ENCODE peak calls at places on chromosomes 5 and 9, in four cellular contexts. A is AG04450, H is upper lobe of left lung, U is SJSA1. G is an unnamed sample.

GRCh38 chr9:98081477-98082219 is 25.1 kb downstream of the NANS start:
- DNase-seq in A (no peak), H (peak), U (no peak), G (no peak)

GRCh38 chr9:6413365-6414263 is 615 bp downstream of the UHRF2 start:
- DNase-seq in A (no peak), H (peak), U (peak), G (peak)

GRCh38 chr5:144710620-144711019 is 539.9 kb downstream of the KCTD16 start:
- DNase-seq in A (no peak), H (no peak), U (no peak), G (no peak)

GRCh38 chr9:73153793-73154227 is 2.1 kb downstream of the ANXA1 start:
- DNase-seq in A (no peak), H (no peak), U (no peak), G (no peak)

GRCh38 chr5:59489551-59489950 is 404.0 kb downstream of the PDE4D start:
- DNase-seq in A (no peak), H (no peak), U (no peak), G (no peak)

GRCh38 chr5:176985516-176985915 is 21.1 kb downstream of the UIMC1 start:
- DNase-seq in A (no peak), H (no peak), U (no peak), G (no peak)

GRCh38 chr9:34578241-34579096 is 11.1 kb downstream of the CNTFR start:
- DNase-seq in A (no peak), H (no peak), U (no peak), G (no peak)

GRCh38 chr5:73415617-73416016 is 33.0 kb downstream of the FOXD1 start:
- DNase-seq in A (no peak), H (no peak), U (no peak), G (no peak)

GRCh38 chr9:115114541-115114940 is 3.4 kb downstream of the TNC start:
- DNase-seq in A (no peak), H (no peak), U (no peak), G (no peak)

GRCh38 chr5:57816108-57816507 is 333.5 kb upstream of the ACTBL2 start:
- DNase-seq in A (peak), H (no peak), U (peak), G (no peak)

GRCh38 chr5:172078027-172078426 is 71.6 kb upstream of the FBXW11 start:
- DNase-seq in A (no peak), H (no peak), U (no peak), G (no peak)

GRCh38 chr5:72377920-72378635 is 57.9 kb downstream of the PTCD2 start:
- DNase-seq in A (no peak), H (no peak), U (no peak), G (no peak)

GRCh38 chr9:136762915-136763648 is 1.2 kb downstream of the LCN15 start:
- DNase-seq in A (no peak), H (peak), U (no peak), G (no peak)

GRCh38 chr5:161263186-161263585 is 283.3 kb downstream of the GABRB2 start:
- DNase-seq in A (no peak), H (no peak), U (no peak), G (no peak)

GRCh38 chr9:91515074-91515687 is 91.5 kb upstream of the NFIL3 start:
- DNase-seq in A (peak), H (no peak), U (peak), G (no peak)

GRCh38 chr5:80516826-80517225 is 28.9 kb downstream of the FAM151B start:
- DNase-seq in A (peak), H (no peak), U (no peak), G (no peak)

GRCh38 chr5:126368239-126368812 is 54.9 kb upstream of the GRAMD2B start:
- DNase-seq in A (no peak), H (no peak), U (no peak), G (no peak)

GRCh38 chr9:110440161-110440560 is 102.5 kb upstream of the TXNDC8 start:
- DNase-seq in A (peak), H (no peak), U (no peak), G (no peak)

GRCh38 chr9:131546336-131547084 is 1.2 kb downstream of the PRRT1B start:
- DNase-seq in A (no peak), H (no peak), U (peak), G (no peak)

DNA sequence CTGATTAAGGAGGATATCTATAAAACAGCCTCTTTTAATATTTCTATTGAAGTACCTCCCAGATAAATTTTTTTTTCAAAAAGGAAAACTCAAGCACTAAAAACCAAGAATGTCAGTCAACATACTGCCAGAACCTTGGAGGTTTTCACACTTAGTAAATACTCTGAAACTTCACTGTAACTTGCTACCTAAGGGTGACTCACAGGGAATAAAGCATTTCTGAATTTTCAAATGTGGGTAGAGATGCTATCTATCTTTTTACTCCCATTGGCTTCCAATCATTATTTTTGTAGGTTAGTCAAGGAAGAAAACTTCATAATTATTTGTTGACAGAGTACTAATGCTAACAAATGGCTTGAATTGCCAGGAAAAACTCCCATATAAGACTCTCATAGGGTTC is 46.1 kb downstream of the SLC25A46 start:
- DNase-seq in A (no peak), H (no peak), U (no peak), G (no peak)
- H3K27ac ChIP-seq in A (no peak), H (no peak), U (no peak), G (no peak)

GRCh38 chr9:126942369-126942768 is 27.8 kb downstream of the RALGPS1 start:
- DNase-seq in A (no peak), H (no peak), U (no peak), G (no peak)

GRCh38 chr9:126937444-126937843 is 22.9 kb downstream of the RALGPS1 start:
- DNase-seq in A (no peak), H (no peak), U (no peak), G (no peak)

GRCh38 chr9:126938332-126938731 is 23.8 kb downstream of the RALGPS1 start:
- DNase-seq in A (no peak), H (no peak), U (no peak), G (no peak)

GRCh38 chr9:126935630-126936029 is 21.0 kb downstream of the RALGPS1 start:
- DNase-seq in A (no peak), H (no peak), U (no peak), G (no peak)

GRCh38 chr9:126939821-126940221 is 25.2 kb downstream of the RALGPS1 start:
- DNase-seq in A (no peak), H (peak), U (no peak), G (no peak)
- H3K27ac ChIP-seq in A (no peak), H (peak), U (no peak), G (no peak)

GRCh38 chr5:136035837-136036236 is 7.0 kb downstream of the TGFBI start:
- DNase-seq in A (no peak), H (no peak), U (no peak), G (no peak)

GRCh38 chr5:136039202-136039601 is 10.4 kb downstream of the TGFBI start:
- DNase-seq in A (no peak), H (no peak), U (no peak), G (no peak)

GRCh38 chr5:136036293-136036911 is 7.6 kb downstream of the TGFBI start:
- DNase-seq in A (no peak), H (no peak), U (no peak), G (no peak)

GRCh38 chr5:136038635-136039034 is 9.8 kb downstream of the TGFBI start:
- DNase-seq in A (peak), H (no peak), U (no peak), G (no peak)

GRCh38 chr5:136036991-136037705 is 8.4 kb downstream of the TGFBI start:
- DNase-seq in A (no peak), H (no peak), U (peak), G (no peak)
- H3K27ac ChIP-seq in A (no peak), H (no peak), U (peak), G (no peak)

GRCh38 chr9:134456740-134457315 is 130.6 kb downstream of the RXRA start:
- DNase-seq in A (no peak), H (no peak), U (no peak), G (no peak)
- H3K27ac ChIP-seq in A (peak), H (peak), U (peak), G (peak)

GRCh38 chr9:108056805-108057386 is 567.3 kb upstream of the KLF4 start:
- DNase-seq in A (no peak), H (no peak), U (peak), G (no peak)
- H3K27ac ChIP-seq in A (no peak), H (peak), U (peak), G (no peak)

GRCh38 chr5:35781181-35781580 is 75.5 kb upstream of the IL7R start:
- DNase-seq in A (peak), H (no peak), U (no peak), G (no peak)
- H3K27ac ChIP-seq in A (peak), H (peak), U (no peak), G (no peak)

GRCh38 chr5:152193391-152194107 is 211.5 kb downstream of the NMUR2 start:
- DNase-seq in A (no peak), H (no peak), U (no peak), G (no peak)
- H3K27ac ChIP-seq in A (no peak), H (no peak), U (no peak), G (no peak)

GRCh38 chr9:128081052-128081451 is 13.0 kb downstream of the SLC25A25 start:
- DNase-seq in A (peak), H (peak), U (peak), G (no peak)

GRCh38 chr9:128082173-128082572 is 14.1 kb downstream of the SLC25A25 start:
- DNase-seq in A (no peak), H (no peak), U (no peak), G (no peak)

GRCh38 chr9:128080218-128080617 is 12.2 kb downstream of the SLC25A25 start:
- DNase-seq in A (no peak), H (no peak), U (no peak), G (no peak)

GRCh38 chr9:128078504-128079434 is 10.7 kb downstream of the SLC25A25 start:
- DNase-seq in A (no peak), H (peak), U (no peak), G (no peak)

DNA sequence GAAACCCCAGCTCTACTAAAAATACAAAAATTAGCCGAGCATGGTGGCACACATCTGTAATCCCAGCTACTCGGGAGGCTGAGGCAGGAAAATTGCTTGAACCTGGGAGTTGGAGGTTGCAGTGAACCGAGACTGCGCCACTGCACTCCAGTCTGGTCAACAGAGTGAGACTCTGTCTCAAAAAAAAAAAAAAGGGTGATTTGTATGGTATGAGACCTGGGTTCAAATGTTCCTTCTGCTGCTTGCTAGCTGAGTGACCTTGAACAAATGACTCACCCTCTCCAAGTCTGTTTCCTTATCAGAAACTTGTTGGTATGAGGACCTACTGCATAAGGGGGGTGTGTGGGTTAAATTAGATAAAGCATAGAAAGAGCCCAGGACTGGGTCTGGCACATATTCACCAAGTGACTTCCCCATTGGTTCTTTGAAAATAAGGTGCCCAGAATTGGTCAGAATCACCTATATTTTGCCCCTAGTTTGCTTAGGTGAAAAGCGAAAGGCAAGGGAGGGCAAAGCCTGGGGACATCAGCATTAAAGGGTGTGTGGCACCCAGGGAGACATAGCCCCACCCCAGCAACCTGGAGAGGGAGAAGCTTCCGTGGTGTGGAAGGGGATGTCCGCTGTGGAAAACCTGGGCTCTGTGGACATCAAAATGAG is 9.9 kb downstream of the SLC25A25 start:
- DNase-seq in A (no peak), H (no peak), U (no peak), G (no peak)
- H3K27ac ChIP-seq in A (peak), H (peak), U (no peak), G (no peak)

GRCh38 chr5:137264573-137264972 is 234.6 kb downstream of the SPOCK1 start:
- DNase-seq in A (no peak), H (no peak), U (peak), G (no peak)

GRCh38 chr5:137264041-137264440 is 235.1 kb downstream of the SPOCK1 start:
- DNase-seq in A (no peak), H (no peak), U (no peak), G (no peak)

GRCh38 chr5:137262818-137263217 is 236.3 kb downstream of the SPOCK1 start:
- DNase-seq in A (no peak), H (no peak), U (no peak), G (no peak)

GRCh38 chr5:137263319-137263718 is 235.8 kb downstream of the SPOCK1 start:
- DNase-seq in A (no peak), H (no peak), U (no peak), G (no peak)

DNA sequence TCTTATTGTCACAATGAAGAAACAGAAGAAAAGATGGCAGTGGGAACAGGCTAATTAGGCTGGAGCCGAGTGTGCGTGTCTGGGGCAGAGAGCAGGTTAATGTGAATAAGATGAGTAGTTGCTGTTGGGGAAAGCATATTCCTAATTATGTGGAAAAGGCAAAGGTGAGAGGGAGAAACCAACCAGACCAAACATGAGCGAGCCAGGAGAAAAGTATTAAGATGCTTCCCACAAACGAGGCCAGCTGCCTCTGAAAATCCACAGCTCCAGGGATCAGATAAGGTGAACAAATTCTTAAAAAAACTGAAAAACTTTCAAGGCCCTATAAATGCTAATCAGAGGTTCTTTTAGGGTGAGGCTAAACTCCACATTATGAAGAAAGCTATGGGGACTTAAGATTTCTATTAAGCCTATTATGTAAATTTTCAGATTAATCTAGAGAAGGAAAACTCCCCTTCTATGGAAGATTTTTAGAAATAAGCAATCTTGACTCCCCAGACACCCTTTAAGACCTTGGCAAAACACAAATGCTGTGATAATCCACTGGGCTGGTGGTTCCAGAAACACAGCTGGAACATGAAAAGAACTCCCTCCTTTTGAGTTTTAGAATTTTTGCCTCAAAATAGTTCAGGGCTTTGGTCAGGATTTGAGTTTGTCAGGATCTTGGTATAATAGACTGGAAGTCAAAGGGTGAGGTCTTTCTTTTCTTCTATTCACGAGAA is 238.1 kb downstream of the SPOCK1 start:
- DNase-seq in A (no peak), H (no peak), U (no peak), G (no peak)
- H3K27ac ChIP-seq in A (no peak), H (no peak), U (no peak), G (no peak)

G was measured in caudate nucleus.